ENCODE peak calls at places on chromosome X, in four cellular contexts. D, H, E and G are unnamed samples. For H3K27me3 and H3K4me1, the result is how much of the 10 kb centered on the place peaks cover.

GRCh38 chrX:16836371-16836770 is 33.8 kb downstream of the RBBP7 start:
- DNase-seq in D (no peak), H (no peak), E (peak), G (peak)

GRCh38 chrX:118550792-118551191 is 55.2 kb downstream of the DOCK11 start:
- DNase-seq in D (no peak), H (peak), E (no peak), G (no peak)

GRCh38 chrX:8955521-8955920 is 78.4 kb downstream of the FAM9B start:
- DNase-seq in D (peak), H (no peak), E (no peak), G (no peak)

GRCh38 chrX:153649915-153650782 is 3.1 kb downstream of the DUSP9 start:
- DNase-seq in D (no peak), H (no peak), E (no peak), G (no peak)

GRCh38 chrX:57227691-57228090 is 58.8 kb upstream of the FAAH2 start:
- DNase-seq in D (no peak), H (peak), E (no peak), G (no peak)

GRCh38 chrX:56498756-56499155 is 64.7 kb upstream of the UBQLN2 start:
- DNase-seq in D (no peak), H (peak), E (no peak), G (no peak)

GRCh38 chrX:121642415-121642814 is 595.0 kb downstream of the GLUD2 start:
- DNase-seq in D (peak), H (peak), E (no peak), G (no peak)

GRCh38 chrX:15789979-15790765 is at the start of gene ZRSR2:
- DNase-seq in D (peak), H (peak), E (peak), G (peak)

GRCh38 chrX:148495156-148495555 is 5.3 kb upstream of the AFF2 start:
- DNase-seq in D (no peak), H (no peak), E (no peak), G (no peak)

GRCh38 chrX:145213504-145213903 is 33.8 kb upstream of the SPANXN1 start:
- DNase-seq in D (no peak), H (no peak), E (no peak), G (no peak)

GRCh38 chrX:50889582-50889981 is 21.0 kb upstream of the BMP15 start:
- DNase-seq in D (no peak), H (no peak), E (no peak), G (no peak)

GRCh38 chrX:53281321-53281822 is at the start of gene IQSEC2:
- DNase-seq in D (peak), H (peak), E (peak), G (peak)

GRCh38 chrX:24173115-24173847 is 23.8 kb downstream of the ZFX start:
- DNase-seq in D (no peak), H (no peak), E (no peak), G (no peak)

GRCh38 chrX:43000121-43000520 is 222.2 kb upstream of the PPP1R2C start:
- DNase-seq in D (no peak), H (no peak), E (no peak), G (no peak)

GRCh38 chrX:150772150-150772970 is 79.2 kb downstream of the MTMR1 start:
- DNase-seq in D (peak), H (peak), E (peak), G (peak)

GRCh38 chrX:129704491-129704890 is 34.3 kb upstream of the XPNPEP2 start:
- DNase-seq in D (no peak), H (no peak), E (no peak), G (no peak)

GRCh38 chrX:102659790-102660757 is 8.8 kb downstream of the GPRASP1 start:
- DNase-seq in D (peak), H (no peak), E (peak), G (peak)
- TF ChIP-seq CTCF in D (peak), H (no peak), E (no peak), G (no peak)

GRCh38 chrX:11567528-11568220 is 98.0 kb downstream of the ARHGAP6 start:
- DNase-seq in D (no peak), H (no peak), E (no peak), G (no peak)
- H3K27me3 ChIP-seq in D (under half), H (under half), E (under half), G (under half)

GRCh38 chrX:65705439-65705838 is 38.0 kb downstream of the MSN start:
- DNase-seq in D (no peak), H (no peak), E (no peak), G (no peak)

GRCh38 chrX:65702956-65703355 is 35.5 kb downstream of the MSN start:
- DNase-seq in D (no peak), H (no peak), E (no peak), G (no peak)

GRCh38 chrX:65712005-65712861 is 44.8 kb downstream of the MSN start:
- DNase-seq in D (peak), H (no peak), E (no peak), G (no peak)

GRCh38 chrX:65706041-65706828 is 38.8 kb downstream of the MSN start:
- DNase-seq in D (peak), H (peak), E (peak), G (no peak)

DNA sequence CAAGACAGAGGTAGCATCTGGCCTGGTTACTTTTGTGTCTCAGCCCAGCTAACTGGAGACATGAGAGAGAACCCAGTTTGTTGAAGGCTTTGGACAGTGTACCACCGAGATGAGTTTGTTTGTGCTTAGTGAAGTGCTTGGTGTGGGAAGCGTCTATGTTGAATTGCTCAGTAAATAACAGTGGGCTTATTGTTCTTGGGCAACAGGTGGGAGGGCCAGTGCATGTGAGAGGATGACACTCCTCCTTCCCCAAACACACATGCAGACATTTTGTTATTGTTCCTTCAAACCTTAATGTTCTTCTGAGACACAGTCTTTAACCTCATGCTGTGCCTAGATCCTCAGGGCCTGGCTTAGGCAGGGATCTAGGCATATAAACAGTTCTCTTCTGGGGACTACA is 39.7 kb downstream of the MSN start:
- DNase-seq in D (no peak), H (no peak), E (no peak), G (no peak)
- H3K4me1 ChIP-seq in D (under half), H (under half), E (half or more), G (under half)

GRCh38 chrX:47859686-47860085 is 23.0 kb downstream of the ZNF81 start:
- DNase-seq in D (no peak), H (no peak), E (no peak), G (no peak)

GRCh38 chrX:47849776-47850175 is 13.1 kb downstream of the ZNF81 start:
- DNase-seq in D (no peak), H (no peak), E (no peak), G (no peak)

DNA sequence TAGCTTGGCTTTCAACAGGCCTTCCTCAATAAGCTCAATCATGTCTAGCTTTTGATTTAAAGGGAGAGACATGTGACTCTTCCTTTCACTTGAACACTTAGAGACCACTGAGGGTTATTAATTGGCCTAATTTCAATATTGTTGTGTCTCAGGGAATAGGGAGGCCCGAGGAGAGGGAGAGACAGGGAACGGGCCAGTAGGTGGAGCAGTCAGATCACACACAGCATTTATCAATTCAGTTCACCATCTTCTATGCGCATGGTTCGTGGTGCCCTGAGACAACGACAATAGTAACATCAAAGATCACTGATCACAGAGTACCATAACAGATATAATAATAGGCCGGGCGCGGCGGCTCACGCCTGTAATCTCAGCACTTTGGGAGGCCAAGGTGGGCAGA is 17.8 kb downstream of the ZNF81 start:
- DNase-seq in D (peak), H (no peak), E (no peak), G (peak)
- TF ChIP-seq CTCF in D (peak), H (no peak), E (peak), G (peak)

GRCh38 chrX:111719426-111720210 is 38.6 kb downstream of the ALG13 start:
- DNase-seq in D (peak), H (no peak), E (no peak), G (no peak)
- H3K27me3 ChIP-seq in D (under half), H (under half), E (under half), G (under half)

GRCh38 chrX:133639726-133640125 is 224.4 kb upstream of the GPC4 start:
- DNase-seq in D (no peak), H (no peak), E (peak), G (no peak)

GRCh38 chrX:133637765-133638164 is 222.5 kb upstream of the GPC4 start:
- DNase-seq in D (no peak), H (peak), E (no peak), G (no peak)

GRCh38 chrX:133640161-133641015 is 225.1 kb upstream of the GPC4 start:
- DNase-seq in D (peak), H (peak), E (no peak), G (no peak)

GRCh38 chrX:133634416-133634815 is 219.1 kb upstream of the GPC4 start:
- DNase-seq in D (no peak), H (no peak), E (no peak), G (no peak)

GRCh38 chrX:133638285-133638684 is 223.0 kb upstream of the GPC4 start:
- DNase-seq in D (peak), H (peak), E (no peak), G (no peak)
- H3K4me1 ChIP-seq in D (under half), H (under half), E (under half), G (under half)

GRCh38 chrX:36957425-36958328 is 50.5 kb upstream of the FAM47C start:
- DNase-seq in D (peak), H (no peak), E (peak), G (peak)
- TF ChIP-seq CTCF in D (peak), H (no peak), E (no peak), G (peak)

GRCh38 chrX:96764864-96765263 is 80.2 kb downstream of the DIAPH2 start:
- DNase-seq in D (no peak), H (no peak), E (no peak), G (no peak)
- H3K27me3 ChIP-seq in D (under half), H (under half), E (under half), G (under half)

GRCh38 chrX:41090568-41091238 is 5.5 kb downstream of the USP9X start:
- DNase-seq in D (peak), H (no peak), E (no peak), G (no peak)

GRCh38 chrX:41097326-41097725 is 12.1 kb downstream of the USP9X start:
- DNase-seq in D (no peak), H (no peak), E (no peak), G (no peak)

GRCh38 chrX:41095962-41096955 is 11.0 kb downstream of the USP9X start:
- DNase-seq in D (no peak), H (no peak), E (no peak), G (no peak)

GRCh38 chrX:41092776-41093175 is 7.5 kb downstream of the USP9X start:
- DNase-seq in D (no peak), H (no peak), E (no peak), G (no peak)

GRCh38 chrX:41095174-41095573 is 9.9 kb downstream of the USP9X start:
- DNase-seq in D (no peak), H (no peak), E (no peak), G (no peak)
- H3K4me1 ChIP-seq in D (under half), H (under half), E (under half), G (under half)

DNA sequence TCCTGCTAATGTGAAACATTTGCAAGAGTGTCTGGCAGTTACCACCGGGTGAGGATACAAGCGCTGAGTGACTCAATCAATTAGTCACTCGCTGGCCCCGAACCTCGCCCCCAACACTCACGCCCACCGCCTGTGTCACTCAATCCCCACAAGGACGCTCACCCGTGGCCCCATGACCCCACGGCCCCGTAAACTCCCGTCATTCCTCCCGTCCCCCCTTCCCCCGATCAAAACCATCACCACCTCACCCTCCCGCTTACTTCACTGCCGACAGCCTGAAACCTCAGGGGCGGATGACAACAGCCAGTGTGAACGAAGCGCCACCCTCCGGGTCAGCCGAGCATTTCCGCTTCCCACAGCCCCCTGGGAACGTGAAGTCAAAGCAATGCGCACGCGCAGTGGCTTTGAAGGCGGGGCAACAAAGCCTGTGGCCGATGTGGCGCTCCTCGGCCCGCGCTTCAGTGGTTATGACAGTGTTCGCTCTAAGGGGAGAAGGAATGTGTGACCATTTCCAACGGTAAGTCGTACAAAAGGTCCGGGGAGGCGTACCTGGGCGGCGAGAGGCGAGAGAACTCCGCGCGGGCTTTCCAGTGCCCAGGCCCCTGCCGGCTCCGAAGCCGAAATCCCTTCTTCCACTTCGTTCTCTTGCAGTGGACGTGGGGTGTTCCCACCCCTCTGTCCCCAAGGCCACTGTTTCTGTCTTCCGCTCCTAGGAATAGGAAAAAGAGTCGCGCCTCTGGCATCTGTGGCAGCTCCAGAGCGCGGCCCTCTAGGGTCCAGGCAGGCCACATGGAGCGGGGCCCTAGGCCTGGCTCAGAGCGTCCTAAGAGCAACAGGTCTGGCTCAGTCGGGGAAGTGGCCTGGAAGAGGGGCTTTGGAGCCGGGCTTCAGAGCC is at the start of gene ZNF674:
- DNase-seq in D (peak), H (peak), E (peak), G (peak)
- TF ChIP-seq CTCF in D (peak), H (no peak), E (peak), G (peak)